ENCODE peak calls at places on chromosomes 11 and 22, in six cellular contexts. A, O, S, K, C and F are unnamed samples. For H3K9me3, the result is how much of the 10 kb centered on the place peaks cover.

GRCh38 chr11:120182357-120182756 is 28.5 kb upstream of the OAF start:
- DNase-seq in A (peak), O (no peak), S (no peak), K (no peak), C (peak), F (no peak)

GRCh38 chr11:5384335-5384734 is 723 bp downstream of the OR51M1 start:
- DNase-seq in A (no peak), O (no peak), S (no peak), K (no peak), C (no peak), F (no peak)

GRCh38 chr11:11552688-11553087 is 69.1 kb downstream of the GALNT18 start:
- DNase-seq in A (no peak), O (no peak), S (peak), K (no peak), C (no peak), F (no peak)

GRCh38 chr22:29457730-29458129 is 19.3 kb downstream of the RFPL1 start:
- DNase-seq in A (peak), O (no peak), S (no peak), K (no peak), C (peak), F (no peak)

GRCh38 chr11:72955466-72955865 is 141.3 kb downstream of the ATG16L2 start:
- DNase-seq in A (no peak), O (no peak), S (no peak), K (no peak), C (no peak), F (no peak)

GRCh38 chr22:36435516-36436415 is 45.7 kb downstream of the TXN2 start:
- DNase-seq in A (no peak), O (no peak), S (no peak), K (peak), C (no peak), F (no peak)

GRCh38 chr22:48554893-48555552 is 1272.7 kb downstream of the BRD1 start:
- DNase-seq in A (no peak), O (no peak), S (peak), K (no peak), C (no peak), F (no peak)

GRCh38 chr22:42062506-42063190 is 8.0 kb downstream of the NAGA start:
- DNase-seq in A (no peak), O (no peak), S (no peak), K (no peak), C (no peak), F (no peak)

GRCh38 chr11:70144262-70144661 is 58.8 kb upstream of the FADD start:
- DNase-seq in A (no peak), O (no peak), S (peak), K (no peak), C (no peak), F (no peak)

GRCh38 chr22:24284747-24285203 is 14.1 kb downstream of the SPECC1L start:
- DNase-seq in A (no peak), O (no peak), S (no peak), K (no peak), C (no peak), F (peak)

GRCh38 chr22:29670615-29671014 is 49.2 kb upstream of the CABP7 start:
- DNase-seq in A (no peak), O (no peak), S (no peak), K (no peak), C (no peak), F (no peak)

GRCh38 chr11:128421577-128421976 is 165.8 kb downstream of the ETS1 start:
- DNase-seq in A (no peak), O (no peak), S (no peak), K (no peak), C (no peak), F (peak)

GRCh38 chr11:1640076-1640946 is 10.7 kb downstream of the KRTAP5-5 start:
- DNase-seq in A (no peak), O (no peak), S (peak), K (peak), C (no peak), F (peak)

GRCh38 chr11:13889566-13890214 is 72.8 kb upstream of the SPON1 start:
- DNase-seq in A (no peak), O (no peak), S (no peak), K (no peak), C (no peak), F (no peak)

GRCh38 chr11:73760066-73760679 is 701 bp downstream of the RAB6A start:
- DNase-seq in A (peak), O (peak), S (peak), K (peak), C (peak), F (peak)

GRCh38 chr11:80632156-80632555 is 1191.3 kb upstream of the TENM4 start:
- DNase-seq in A (no peak), O (no peak), S (no peak), K (no peak), C (no peak), F (no peak)

GRCh38 chr11:8917157-8917820 is 6.3 kb downstream of the AKIP1 start:
- DNase-seq in A (peak), O (peak), S (no peak), K (no peak), C (no peak), F (peak)

GRCh38 chr11:116596346-116597260 is 176.2 kb downstream of the BUD13 start:
- DNase-seq in A (no peak), O (no peak), S (no peak), K (no peak), C (no peak), F (no peak)

GRCh38 chr22:32338757-32339156 is 18.9 kb upstream of the RFPL3 start:
- DNase-seq in A (peak), O (no peak), S (no peak), K (no peak), C (peak), F (no peak)

GRCh38 chr11:19218801-19219460 is 17.1 kb upstream of the CSRP3 start:
- DNase-seq in A (no peak), O (no peak), S (no peak), K (no peak), C (no peak), F (no peak)

GRCh38 chr11:43924112-43924855 is 18.2 kb upstream of the C11orf96 start:
- DNase-seq in A (no peak), O (no peak), S (peak), K (no peak), C (peak), F (no peak)

GRCh38 chr11:43923327-43924111 is 18.9 kb upstream of the C11orf96 start:
- DNase-seq in A (peak), O (peak), S (no peak), K (no peak), C (peak), F (peak)

GRCh38 chr11:43922295-43922648 is 20.2 kb upstream of the C11orf96 start:
- DNase-seq in A (no peak), O (no peak), S (no peak), K (no peak), C (no peak), F (no peak)

GRCh38 chr11:43921561-43922294 is 20.7 kb upstream of the C11orf96 start:
- DNase-seq in A (no peak), O (no peak), S (no peak), K (no peak), C (no peak), F (no peak)

GRCh38 chr11:43922974-43923326 is 19.5 kb upstream of the C11orf96 start:
- DNase-seq in A (no peak), O (no peak), S (no peak), K (no peak), C (peak), F (no peak)
- H3K4me3 ChIP-seq in A (no peak), O (no peak), S (no peak), K (no peak), C (no peak), F (no peak)

DNA sequence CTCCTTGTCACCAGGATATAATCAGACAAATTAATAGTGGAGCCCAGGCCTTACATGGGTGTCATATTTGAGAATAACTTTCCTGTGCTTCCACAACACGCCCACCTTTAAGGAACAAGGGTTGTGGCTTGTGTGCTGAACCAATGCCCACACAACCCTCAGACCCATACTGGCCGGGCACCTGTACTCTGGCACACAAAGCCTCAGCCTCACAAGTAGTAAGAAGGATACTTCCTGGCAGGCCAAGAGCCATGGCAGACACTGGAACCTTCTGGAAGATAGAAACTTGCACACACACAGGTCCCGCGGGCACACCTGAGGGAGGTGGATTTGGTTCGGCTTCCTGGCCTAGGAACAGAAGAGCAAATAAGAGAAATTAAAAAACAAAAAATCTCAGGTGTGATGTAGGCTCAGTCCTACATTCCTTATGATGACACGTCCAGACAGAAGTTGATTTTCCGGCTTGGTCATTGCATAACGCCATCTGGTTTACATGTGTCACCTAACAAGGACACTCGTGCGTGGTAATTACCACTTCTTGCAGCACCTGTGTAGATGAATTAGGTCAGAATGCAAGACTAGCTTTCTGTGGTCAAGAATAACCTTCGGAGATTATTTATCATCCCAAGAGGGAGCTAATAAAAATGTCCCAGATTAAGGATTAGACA is 5.8 kb upstream of the BRD1 start:
- DNase-seq in A (no peak), O (no peak), S (peak), K (no peak), C (no peak), F (no peak)
- H3K9me3 ChIP-seq in A (under half), O (under half), S (under half), K (under half), C (under half), F (under half)

GRCh38 chr11:267491-267994 is 10.7 kb upstream of the NLRP6 start:
- DNase-seq in A (no peak), O (no peak), S (peak), K (peak), C (peak), F (peak)
- H3K4me3 ChIP-seq in A (peak), O (no peak), S (no peak), K (peak), C (peak), F (no peak)

DNA sequence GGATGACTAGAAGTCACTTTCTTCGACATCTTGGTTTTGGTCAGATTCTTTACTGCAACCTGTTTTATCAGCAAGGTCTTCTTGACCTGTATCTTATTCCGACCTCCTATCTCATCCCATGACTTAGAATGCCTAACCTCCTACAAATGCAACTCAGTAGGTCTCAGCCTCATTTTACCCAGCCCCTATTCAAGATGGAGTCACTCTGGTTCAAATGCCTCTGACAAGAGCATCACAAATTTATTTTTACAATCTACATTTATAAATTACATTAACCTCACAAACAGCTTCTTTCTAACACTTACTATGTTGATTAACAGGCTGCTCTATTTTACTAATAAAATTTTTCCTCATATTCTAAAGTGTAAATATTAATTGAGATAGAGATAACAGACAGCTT is 867.0 kb upstream of the CNTN5 start:
- DNase-seq in A (no peak), O (no peak), S (no peak), K (no peak), C (no peak), F (no peak)
- H3K9me3 ChIP-seq in A (under half), O (under half), S (under half), K (under half), C (under half), F (under half)

GRCh38 chr11:76155455-76156232 is 50.7 kb downstream of the WNT11 start:
- DNase-seq in A (no peak), O (no peak), S (no peak), K (no peak), C (no peak), F (no peak)

GRCh38 chr11:76151561-76152085 is 54.7 kb downstream of the WNT11 start:
- DNase-seq in A (no peak), O (no peak), S (no peak), K (no peak), C (no peak), F (no peak)

GRCh38 chr11:76152086-76152658 is 54.1 kb downstream of the WNT11 start:
- DNase-seq in A (peak), O (peak), S (peak), K (peak), C (peak), F (peak)

GRCh38 chr11:76153609-76153949 is 52.7 kb downstream of the WNT11 start:
- DNase-seq in A (no peak), O (no peak), S (no peak), K (no peak), C (no peak), F (no peak)

GRCh38 chr11:76152741-76153608 is 53.3 kb downstream of the WNT11 start:
- DNase-seq in A (no peak), O (no peak), S (peak), K (no peak), C (no peak), F (no peak)
- H3K4me3 ChIP-seq in A (peak), O (no peak), S (no peak), K (peak), C (no peak), F (no peak)

GRCh38 chr11:91625495-91625894 is 599.1 kb upstream of the FAT3 start:
- DNase-seq in A (no peak), O (no peak), S (no peak), K (no peak), C (no peak), F (no peak)

GRCh38 chr11:91624021-91624420 is 600.6 kb upstream of the FAT3 start:
- DNase-seq in A (no peak), O (no peak), S (no peak), K (no peak), C (no peak), F (no peak)
- H3K9me3 ChIP-seq in A (under half), O (under half), S (under half), K (under half), C (under half), F (under half)